ENCODE peak calls at places on chromosomes 3 and 15, in eight cellular contexts. One of them, this sample, is unnamed.

GRCh38 chr3:127768346-127769008 is 53.8 kb downstream of the MGLL start:
- DNase-seq in right lobe of liver: no peak
- DNase-seq in heart right ventricle: no peak
- DNase-seq in HFF-Myc: peak
- DNase-seq in WERI-Rb-1: no peak
- DNase-seq in uterus: no peak
- DNase-seq in AG09309: peak
- DNase-seq in activated CD8-positive, alpha-beta T cell treated with anti-CD3 and anti-CD28 coated beads for 36 hours: no peak
- DNase-seq in this sample: no peak

GRCh38 chr15:70643783-70644125 is 119.6 kb downstream of the UACA start:
- DNase-seq in right lobe of liver: no peak
- DNase-seq in heart right ventricle: no peak
- DNase-seq in HFF-Myc: no peak
- DNase-seq in WERI-Rb-1: no peak
- DNase-seq in uterus: no peak
- DNase-seq in AG09309: no peak
- DNase-seq in activated CD8-positive, alpha-beta T cell treated with anti-CD3 and anti-CD28 coated beads for 36 hours: no peak
- DNase-seq in this sample: no peak

GRCh38 chr3:67674055-67674454 is 19.6 kb upstream of the SUCLG2 start:
- DNase-seq in right lobe of liver: no peak
- DNase-seq in heart right ventricle: no peak
- DNase-seq in HFF-Myc: no peak
- DNase-seq in WERI-Rb-1: no peak
- DNase-seq in uterus: no peak
- DNase-seq in AG09309: no peak
- DNase-seq in activated CD8-positive, alpha-beta T cell treated with anti-CD3 and anti-CD28 coated beads for 36 hours: no peak
- DNase-seq in this sample: no peak

GRCh38 chr15:89366656-89367393 is 32.2 kb upstream of the POLG start:
- DNase-seq in right lobe of liver: no peak
- DNase-seq in heart right ventricle: no peak
- DNase-seq in HFF-Myc: no peak
- DNase-seq in WERI-Rb-1: no peak
- DNase-seq in uterus: no peak
- DNase-seq in AG09309: no peak
- DNase-seq in activated CD8-positive, alpha-beta T cell treated with anti-CD3 and anti-CD28 coated beads for 36 hours: no peak
- DNase-seq in this sample: no peak

GRCh38 chr3:128544190-128544589 is 51.2 kb upstream of the GATA2 start:
- DNase-seq in right lobe of liver: no peak
- DNase-seq in heart right ventricle: no peak
- DNase-seq in HFF-Myc: no peak
- DNase-seq in WERI-Rb-1: no peak
- DNase-seq in uterus: no peak
- DNase-seq in AG09309: no peak
- DNase-seq in activated CD8-positive, alpha-beta T cell treated with anti-CD3 and anti-CD28 coated beads for 36 hours: no peak
- DNase-seq in this sample: no peak

GRCh38 chr15:63891079-63891762 is 57.5 kb upstream of the HERC1 start:
- DNase-seq in right lobe of liver: peak
- DNase-seq in heart right ventricle: peak
- DNase-seq in HFF-Myc: no peak
- DNase-seq in WERI-Rb-1: peak
- DNase-seq in uterus: peak
- DNase-seq in AG09309: peak
- DNase-seq in activated CD8-positive, alpha-beta T cell treated with anti-CD3 and anti-CD28 coated beads for 36 hours: peak
- DNase-seq in this sample: peak

GRCh38 chr3:58041826-58042324 is 33.7 kb downstream of the FLNB start:
- DNase-seq in right lobe of liver: no peak
- DNase-seq in heart right ventricle: no peak
- DNase-seq in HFF-Myc: no peak
- DNase-seq in WERI-Rb-1: no peak
- DNase-seq in uterus: no peak
- DNase-seq in AG09309: peak
- DNase-seq in activated CD8-positive, alpha-beta T cell treated with anti-CD3 and anti-CD28 coated beads for 36 hours: no peak
- DNase-seq in this sample: no peak

GRCh38 chr15:77416954-77417353 is 3.0 kb downstream of the PEAK1 start:
- DNase-seq in right lobe of liver: no peak
- DNase-seq in heart right ventricle: no peak
- DNase-seq in HFF-Myc: no peak
- DNase-seq in WERI-Rb-1: no peak
- DNase-seq in uterus: no peak
- DNase-seq in AG09309: no peak
- DNase-seq in activated CD8-positive, alpha-beta T cell treated with anti-CD3 and anti-CD28 coated beads for 36 hours: no peak
- DNase-seq in this sample: no peak

GRCh38 chr3:23113455-23114171 is 89.5 kb upstream of the UBE2E2 start:
- DNase-seq in right lobe of liver: no peak
- DNase-seq in heart right ventricle: no peak
- DNase-seq in HFF-Myc: no peak
- DNase-seq in WERI-Rb-1: no peak
- DNase-seq in uterus: peak
- DNase-seq in AG09309: peak
- DNase-seq in activated CD8-positive, alpha-beta T cell treated with anti-CD3 and anti-CD28 coated beads for 36 hours: no peak
- DNase-seq in this sample: no peak

GRCh38 chr3:83523470-83524073 is 1435.2 kb upstream of the CADM2 start:
- DNase-seq in right lobe of liver: no peak
- DNase-seq in heart right ventricle: no peak
- DNase-seq in HFF-Myc: no peak
- DNase-seq in WERI-Rb-1: peak
- DNase-seq in uterus: no peak
- DNase-seq in AG09309: no peak
- DNase-seq in activated CD8-positive, alpha-beta T cell treated with anti-CD3 and anti-CD28 coated beads for 36 hours: peak
- DNase-seq in this sample: no peak

GRCh38 chr15:69748131-69748530 is 295.5 kb downstream of the RPLP1 start:
- DNase-seq in right lobe of liver: no peak
- DNase-seq in heart right ventricle: no peak
- DNase-seq in HFF-Myc: no peak
- DNase-seq in WERI-Rb-1: no peak
- DNase-seq in uterus: no peak
- DNase-seq in AG09309: no peak
- DNase-seq in activated CD8-positive, alpha-beta T cell treated with anti-CD3 and anti-CD28 coated beads for 36 hours: no peak
- DNase-seq in this sample: no peak

GRCh38 chr3:189710620-189711388 is 79.6 kb downstream of the TP63 start:
- DNase-seq in right lobe of liver: peak
- DNase-seq in heart right ventricle: no peak
- DNase-seq in HFF-Myc: peak
- DNase-seq in WERI-Rb-1: no peak
- DNase-seq in uterus: peak
- DNase-seq in AG09309: peak
- DNase-seq in activated CD8-positive, alpha-beta T cell treated with anti-CD3 and anti-CD28 coated beads for 36 hours: peak
- DNase-seq in this sample: no peak

GRCh38 chr3:52841211-52841980 is 6.6 kb upstream of the MUSTN1 start:
- DNase-seq in right lobe of liver: no peak
- DNase-seq in heart right ventricle: no peak
- DNase-seq in HFF-Myc: no peak
- DNase-seq in WERI-Rb-1: no peak
- DNase-seq in uterus: no peak
- DNase-seq in AG09309: no peak
- DNase-seq in activated CD8-positive, alpha-beta T cell treated with anti-CD3 and anti-CD28 coated beads for 36 hours: no peak
- DNase-seq in this sample: no peak

GRCh38 chr3:126554560-126555525 is 3.9 kb downstream of the C3orf22 start:
- DNase-seq in right lobe of liver: peak
- DNase-seq in heart right ventricle: no peak
- DNase-seq in HFF-Myc: no peak
- DNase-seq in WERI-Rb-1: peak
- DNase-seq in uterus: peak
- DNase-seq in AG09309: no peak
- DNase-seq in activated CD8-positive, alpha-beta T cell treated with anti-CD3 and anti-CD28 coated beads for 36 hours: no peak
- DNase-seq in this sample: peak

GRCh38 chr3:58661836-58662235 is 4.7 kb downstream of the FAM3D start:
- DNase-seq in right lobe of liver: no peak
- DNase-seq in heart right ventricle: no peak
- DNase-seq in HFF-Myc: no peak
- DNase-seq in WERI-Rb-1: no peak
- DNase-seq in uterus: no peak
- DNase-seq in AG09309: no peak
- DNase-seq in activated CD8-positive, alpha-beta T cell treated with anti-CD3 and anti-CD28 coated beads for 36 hours: no peak
- DNase-seq in this sample: no peak

GRCh38 chr3:36991923-36992805 is 767 bp downstream of the EPM2AIP1 start:
- DNase-seq in right lobe of liver: no peak
- DNase-seq in heart right ventricle: no peak
- DNase-seq in HFF-Myc: peak
- DNase-seq in WERI-Rb-1: no peak
- DNase-seq in uterus: peak
- DNase-seq in AG09309: peak
- DNase-seq in activated CD8-positive, alpha-beta T cell treated with anti-CD3 and anti-CD28 coated beads for 36 hours: peak
- DNase-seq in this sample: no peak

GRCh38 chr3:150091626-150092025 is 120.9 kb upstream of the PFN2 start:
- DNase-seq in right lobe of liver: no peak
- DNase-seq in heart right ventricle: no peak
- DNase-seq in HFF-Myc: no peak
- DNase-seq in WERI-Rb-1: no peak
- DNase-seq in uterus: no peak
- DNase-seq in AG09309: no peak
- DNase-seq in activated CD8-positive, alpha-beta T cell treated with anti-CD3 and anti-CD28 coated beads for 36 hours: no peak
- DNase-seq in this sample: no peak

DNA sequence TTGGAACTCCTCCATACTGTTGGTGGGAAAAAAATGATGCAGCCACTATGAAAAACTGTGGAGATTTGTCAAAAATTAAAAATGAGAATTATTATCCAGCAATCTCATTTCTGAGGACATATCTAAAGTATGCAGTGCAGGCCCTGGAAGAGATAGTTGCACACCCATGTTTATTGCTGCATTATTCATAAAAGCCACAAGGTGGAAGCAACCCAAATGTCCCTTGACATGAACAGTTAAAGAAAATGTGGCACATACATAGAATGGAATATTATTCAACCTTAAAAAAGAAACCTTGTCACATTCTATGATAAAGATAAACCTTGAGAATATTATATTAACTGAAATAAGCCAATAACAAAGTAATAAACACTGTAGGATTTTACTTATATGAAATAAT is 80.9 kb upstream of the ARHGEF26 start:
- DNase-seq in right lobe of liver: no peak
- DNase-seq in heart right ventricle: no peak
- DNase-seq in HFF-Myc: no peak
- DNase-seq in WERI-Rb-1: no peak
- DNase-seq in uterus: no peak
- DNase-seq in AG09309: no peak
- DNase-seq in activated CD8-positive, alpha-beta T cell treated with anti-CD3 and anti-CD28 coated beads for 36 hours: no peak
- DNase-seq in this sample: no peak
- TF ChIP-seq CTCF in right lobe of liver: peak
- TF ChIP-seq CTCF in heart right ventricle: peak
- TF ChIP-seq CTCF in HFF-Myc: peak
- TF ChIP-seq CTCF in WERI-Rb-1: peak
- TF ChIP-seq CTCF in uterus: no peak
- TF ChIP-seq CTCF in AG09309: peak
- TF ChIP-seq CTCF in activated CD8-positive, alpha-beta T cell treated with anti-CD3 and anti-CD28 coated beads for 36 hours: peak
- TF ChIP-seq CTCF in this sample: peak

GRCh38 chr3:156381253-156381652 is 173.7 kb downstream of the SSR3 start:
- DNase-seq in right lobe of liver: no peak
- DNase-seq in heart right ventricle: no peak
- DNase-seq in HFF-Myc: no peak
- DNase-seq in WERI-Rb-1: no peak
- DNase-seq in uterus: no peak
- DNase-seq in AG09309: no peak
- DNase-seq in activated CD8-positive, alpha-beta T cell treated with anti-CD3 and anti-CD28 coated beads for 36 hours: no peak
- DNase-seq in this sample: no peak

GRCh38 chr3:156378871-156379270 is 176.0 kb downstream of the SSR3 start:
- DNase-seq in right lobe of liver: no peak
- DNase-seq in heart right ventricle: no peak
- DNase-seq in HFF-Myc: no peak
- DNase-seq in WERI-Rb-1: peak
- DNase-seq in uterus: no peak
- DNase-seq in AG09309: no peak
- DNase-seq in activated CD8-positive, alpha-beta T cell treated with anti-CD3 and anti-CD28 coated beads for 36 hours: no peak
- DNase-seq in this sample: no peak

GRCh38 chr3:156379327-156379726 is 175.6 kb downstream of the SSR3 start:
- DNase-seq in right lobe of liver: no peak
- DNase-seq in heart right ventricle: no peak
- DNase-seq in HFF-Myc: no peak
- DNase-seq in WERI-Rb-1: no peak
- DNase-seq in uterus: no peak
- DNase-seq in AG09309: no peak
- DNase-seq in activated CD8-positive, alpha-beta T cell treated with anti-CD3 and anti-CD28 coated beads for 36 hours: no peak
- DNase-seq in this sample: no peak

GRCh38 chr3:156383433-156384025 is 171.4 kb downstream of the SSR3 start:
- DNase-seq in right lobe of liver: no peak
- DNase-seq in heart right ventricle: no peak
- DNase-seq in HFF-Myc: no peak
- DNase-seq in WERI-Rb-1: no peak
- DNase-seq in uterus: peak
- DNase-seq in AG09309: no peak
- DNase-seq in activated CD8-positive, alpha-beta T cell treated with anti-CD3 and anti-CD28 coated beads for 36 hours: no peak
- DNase-seq in this sample: no peak

GRCh38 chr3:156382458-156383346 is 172.2 kb downstream of the SSR3 start:
- DNase-seq in right lobe of liver: peak
- DNase-seq in heart right ventricle: no peak
- DNase-seq in HFF-Myc: no peak
- DNase-seq in WERI-Rb-1: peak
- DNase-seq in uterus: no peak
- DNase-seq in AG09309: no peak
- DNase-seq in activated CD8-positive, alpha-beta T cell treated with anti-CD3 and anti-CD28 coated beads for 36 hours: peak
- DNase-seq in this sample: no peak
- TF ChIP-seq CTCF in right lobe of liver: peak
- TF ChIP-seq CTCF in heart right ventricle: peak
- TF ChIP-seq CTCF in HFF-Myc: peak
- TF ChIP-seq CTCF in WERI-Rb-1: peak
- TF ChIP-seq CTCF in uterus: no peak
- TF ChIP-seq CTCF in AG09309: peak
- TF ChIP-seq CTCF in activated CD8-positive, alpha-beta T cell treated with anti-CD3 and anti-CD28 coated beads for 36 hours: peak
- TF ChIP-seq CTCF in this sample: peak

GRCh38 chr15:33738941-33739664 is 229.2 kb upstream of the CHRM5 start:
- DNase-seq in right lobe of liver: no peak
- DNase-seq in heart right ventricle: no peak
- DNase-seq in HFF-Myc: no peak
- DNase-seq in WERI-Rb-1: no peak
- DNase-seq in uterus: no peak
- DNase-seq in AG09309: no peak
- DNase-seq in activated CD8-positive, alpha-beta T cell treated with anti-CD3 and anti-CD28 coated beads for 36 hours: no peak
- DNase-seq in this sample: no peak

GRCh38 chr15:33742286-33742685 is 226.0 kb upstream of the CHRM5 start:
- DNase-seq in right lobe of liver: no peak
- DNase-seq in heart right ventricle: no peak
- DNase-seq in HFF-Myc: no peak
- DNase-seq in WERI-Rb-1: no peak
- DNase-seq in uterus: no peak
- DNase-seq in AG09309: no peak
- DNase-seq in activated CD8-positive, alpha-beta T cell treated with anti-CD3 and anti-CD28 coated beads for 36 hours: no peak
- DNase-seq in this sample: no peak

GRCh38 chr15:33735143-33735542 is 233.2 kb upstream of the CHRM5 start:
- DNase-seq in right lobe of liver: no peak
- DNase-seq in heart right ventricle: no peak
- DNase-seq in HFF-Myc: no peak
- DNase-seq in WERI-Rb-1: no peak
- DNase-seq in uterus: no peak
- DNase-seq in AG09309: no peak
- DNase-seq in activated CD8-positive, alpha-beta T cell treated with anti-CD3 and anti-CD28 coated beads for 36 hours: no peak
- DNase-seq in this sample: no peak

GRCh38 chr15:33735637-33736247 is 232.6 kb upstream of the CHRM5 start:
- DNase-seq in right lobe of liver: no peak
- DNase-seq in heart right ventricle: no peak
- DNase-seq in HFF-Myc: no peak
- DNase-seq in WERI-Rb-1: peak
- DNase-seq in uterus: no peak
- DNase-seq in AG09309: no peak
- DNase-seq in activated CD8-positive, alpha-beta T cell treated with anti-CD3 and anti-CD28 coated beads for 36 hours: peak
- DNase-seq in this sample: no peak

GRCh38 chr15:33737687-33738606 is 230.3 kb upstream of the CHRM5 start:
- DNase-seq in right lobe of liver: no peak
- DNase-seq in heart right ventricle: no peak
- DNase-seq in HFF-Myc: no peak
- DNase-seq in WERI-Rb-1: peak
- DNase-seq in uterus: no peak
- DNase-seq in AG09309: no peak
- DNase-seq in activated CD8-positive, alpha-beta T cell treated with anti-CD3 and anti-CD28 coated beads for 36 hours: peak
- DNase-seq in this sample: no peak
- TF ChIP-seq CTCF in right lobe of liver: peak
- TF ChIP-seq CTCF in heart right ventricle: peak
- TF ChIP-seq CTCF in HFF-Myc: peak
- TF ChIP-seq CTCF in WERI-Rb-1: peak
- TF ChIP-seq CTCF in uterus: no peak
- TF ChIP-seq CTCF in AG09309: peak
- TF ChIP-seq CTCF in activated CD8-positive, alpha-beta T cell treated with anti-CD3 and anti-CD28 coated beads for 36 hours: peak
- TF ChIP-seq CTCF in this sample: peak

GRCh38 chr15:75904241-75904631 is 558 bp downstream of the FBXO22 start:
- DNase-seq in right lobe of liver: no peak
- DNase-seq in heart right ventricle: peak
- DNase-seq in HFF-Myc: no peak
- DNase-seq in WERI-Rb-1: peak
- DNase-seq in uterus: no peak
- DNase-seq in AG09309: no peak
- DNase-seq in activated CD8-positive, alpha-beta T cell treated with anti-CD3 and anti-CD28 coated beads for 36 hours: peak
- DNase-seq in this sample: peak
- TF ChIP-seq CTCF in right lobe of liver: no peak
- TF ChIP-seq CTCF in heart right ventricle: no peak
- TF ChIP-seq CTCF in HFF-Myc: no peak
- TF ChIP-seq CTCF in WERI-Rb-1: no peak
- TF ChIP-seq CTCF in uterus: no peak
- TF ChIP-seq CTCF in AG09309: no peak
- TF ChIP-seq CTCF in activated CD8-positive, alpha-beta T cell treated with anti-CD3 and anti-CD28 coated beads for 36 hours: no peak
- TF ChIP-seq CTCF in this sample: no peak

This sample was measured in type B pancreatic cell.